ENCODE peak calls at places on chromosomes 2 and 18, in four cellular contexts. F is tibial nerve, D is kidney, L is body of pancreas. Y is an unnamed sample.

GRCh38 chr18:48943333-48943732 is 7.4 kb downstream of the SMAD7 start:
- DNase-seq in L (no peak), D (no peak), F (no peak), Y (no peak)

GRCh38 chr2:54052825-54053718 is 62.3 kb upstream of the ACYP2 start:
- DNase-seq in F (no peak), D (no peak), L (no peak), Y (no peak)

GRCh38 chr2:98140210-98140609 is 53.2 kb downstream of the VWA3B start:
- DNase-seq in D (no peak), L (no peak), F (no peak), Y (no peak)

GRCh38 chr2:238561230-238561629 is 134.5 kb downstream of the ASB1 start:
- DNase-seq in L (no peak), D (no peak), F (no peak), Y (peak)

GRCh38 chr18:62957885-62958472 is 242.6 kb downstream of the PHLPP1 start:
- DNase-seq in L (peak), D (no peak), F (peak), Y (no peak)

GRCh38 chr2:132489150-132489549 is 72.5 kb downstream of the GPR39 start:
- DNase-seq in D (peak), F (no peak), L (no peak), Y (no peak)

GRCh38 chr18:29560270-29560669 is 1383.3 kb upstream of the CDH2 start:
- DNase-seq in F (no peak), L (no peak), D (no peak), Y (no peak)

GRCh38 chr2:58064136-58064535 is 17.5 kb downstream of the VRK2 start:
- DNase-seq in L (no peak), D (no peak), F (no peak), Y (no peak)

GRCh38 chr2:160332318-160332717 is 132.2 kb upstream of the ITGB6 start:
- DNase-seq in D (no peak), L (no peak), F (no peak), Y (no peak)

GRCh38 chr2:226526731-226527130 is 272.9 kb downstream of the IRS1 start:
- DNase-seq in F (no peak), L (no peak), D (no peak), Y (no peak)
- TF ChIP-seq CTCF in F (no peak), L (no peak), D (no peak), Y (no peak)

GRCh38 chr2:120779781-120780283 is 44.2 kb downstream of the GLI2 start:
- DNase-seq in L (no peak), F (no peak), D (peak), Y (peak)
- TF ChIP-seq CTCF in L (no peak), F (no peak), D (no peak), Y (no peak)

DNA sequence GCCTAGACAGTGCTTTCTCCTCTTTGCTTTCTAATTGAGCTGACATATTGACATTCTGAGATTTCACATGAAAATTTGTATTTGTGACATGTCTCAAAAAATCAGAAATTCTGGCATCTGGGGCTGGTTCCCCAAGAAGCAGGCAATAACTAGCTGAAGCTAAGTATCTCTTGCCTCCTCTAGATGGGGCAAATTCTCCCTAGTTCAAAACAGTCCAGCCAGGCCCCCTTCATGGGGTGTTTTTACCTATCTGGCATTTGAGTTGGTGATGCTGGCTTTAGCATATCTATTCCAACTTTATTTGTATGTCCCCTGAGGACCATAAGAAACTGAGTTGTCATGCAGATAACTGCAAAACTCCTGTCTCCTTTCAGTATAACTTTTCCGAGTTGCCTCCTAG is 39.9 kb downstream of the ARHGAP15 start:
- DNase-seq in D (no peak), F (no peak), L (no peak), Y (no peak)
- TF ChIP-seq CTCF in D (no peak), F (no peak), L (no peak), Y (no peak)

GRCh38 chr2:47560107-47560819 is 157.3 kb downstream of the MSH2 start:
- DNase-seq in L (no peak), D (no peak), F (no peak), Y (no peak)

GRCh38 chr2:47561371-47561770 is 158.4 kb downstream of the MSH2 start:
- DNase-seq in F (no peak), L (no peak), D (no peak), Y (no peak)

GRCh38 chr2:47558116-47559078 is 155.4 kb downstream of the MSH2 start:
- DNase-seq in F (no peak), L (no peak), D (no peak), Y (no peak)

GRCh38 chr2:47561906-47562305 is 158.9 kb downstream of the MSH2 start:
- DNase-seq in D (no peak), F (no peak), L (no peak), Y (peak)

GRCh38 chr2:47559079-47559684 is 156.2 kb downstream of the MSH2 start:
- DNase-seq in F (no peak), D (no peak), L (no peak), Y (no peak)
- TF ChIP-seq CTCF in F (no peak), D (no peak), L (no peak), Y (no peak)

DNA sequence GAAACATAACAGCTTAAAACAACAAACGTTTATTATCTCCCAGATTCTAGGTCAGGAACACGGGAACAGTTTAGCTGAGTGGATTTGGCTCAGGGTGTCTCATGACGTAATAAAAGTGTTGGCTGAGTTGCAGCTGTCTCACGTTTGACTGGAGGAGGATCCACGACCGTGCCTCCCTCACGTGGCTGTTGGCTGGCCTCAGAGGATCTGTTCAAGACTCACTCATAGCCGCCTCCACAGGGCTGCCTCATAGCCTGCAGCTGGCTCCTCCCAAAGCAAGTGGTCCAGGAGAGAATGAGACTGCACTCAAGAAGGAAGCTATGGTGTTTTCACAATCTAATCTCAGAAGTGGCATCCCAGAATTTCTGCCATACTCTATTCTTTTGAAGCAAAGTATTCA is 167.1 kb downstream of the RPRM start:
- DNase-seq in D (no peak), L (no peak), F (no peak), Y (no peak)
- TF ChIP-seq CTCF in D (no peak), L (no peak), F (no peak), Y (no peak)

GRCh38 chr2:171530378-171530777 is 8.1 kb downstream of the CYBRD1 start:
- DNase-seq in F (no peak), L (no peak), D (no peak), Y (no peak)

GRCh38 chr2:171531836-171532450 is 9.7 kb downstream of the CYBRD1 start:
- DNase-seq in L (no peak), D (no peak), F (no peak), Y (no peak)

GRCh38 chr2:171529914-171530313 is 7.6 kb downstream of the CYBRD1 start:
- DNase-seq in L (no peak), D (no peak), F (no peak), Y (peak)

GRCh38 chr2:171531291-171531690 is 9.0 kb downstream of the CYBRD1 start:
- DNase-seq in F (peak), L (no peak), D (no peak), Y (no peak)
- TF ChIP-seq CTCF in F (no peak), L (no peak), D (no peak), Y (no peak)

GRCh38 chr2:47195149-47195548 is 40.0 kb upstream of the STPG4 start:
- DNase-seq in D (no peak), F (no peak), L (no peak), Y (no peak)
- TF ChIP-seq CTCF in D (no peak), F (no peak), L (no peak), Y (peak)

DNA sequence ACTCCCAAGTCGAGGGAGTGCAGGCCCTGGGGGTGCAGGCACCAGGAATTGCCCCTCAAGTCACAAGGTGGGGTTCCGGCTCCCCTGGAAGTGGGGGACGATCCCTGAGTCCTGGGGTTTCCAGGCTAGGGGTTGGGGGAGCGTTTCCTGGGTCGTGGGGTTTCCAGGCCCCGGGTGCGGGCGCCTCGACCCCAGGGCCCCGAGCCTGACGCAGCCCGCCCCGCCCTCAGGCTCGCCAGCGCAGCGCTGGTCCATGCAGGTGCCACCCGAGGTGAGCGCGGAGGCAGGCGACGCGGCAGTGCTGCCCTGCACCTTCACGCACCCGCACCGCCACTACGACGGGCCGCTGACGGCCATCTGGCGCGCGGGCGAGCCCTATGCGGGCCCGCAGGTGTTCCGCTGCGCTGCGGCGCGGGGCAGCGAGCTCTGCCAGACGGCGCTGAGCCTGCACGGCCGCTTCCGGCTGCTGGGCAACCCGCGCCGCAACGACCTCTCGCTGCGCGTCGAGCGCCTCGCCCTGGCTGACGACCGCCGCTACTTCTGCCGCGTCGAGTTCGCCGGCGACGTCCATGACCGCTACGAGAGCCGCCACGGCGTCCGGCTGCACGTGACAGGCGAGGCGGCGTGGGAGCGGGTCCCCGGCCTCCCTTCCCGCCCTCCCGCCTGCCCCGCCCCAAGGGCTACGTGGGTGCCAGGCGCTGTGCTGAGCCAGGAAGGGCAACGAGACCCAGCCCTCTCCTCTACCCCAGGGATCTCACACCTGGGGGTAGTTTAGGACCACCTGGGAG is 12.0 kb downstream of the SIGLEC15 start:
- DNase-seq in F (no peak), D (peak), L (peak), Y (peak)
- TF ChIP-seq CTCF in F (no peak), D (peak), L (peak), Y (no peak)

GRCh38 chr2:154689158-154689557 is 9.3 kb upstream of the KCNJ3 start:
- DNase-seq in D (no peak), L (no peak), F (no peak), Y (no peak)

GRCh38 chr2:154681741-154682140 is 16.8 kb upstream of the KCNJ3 start:
- DNase-seq in D (no peak), F (no peak), L (no peak), Y (no peak)

GRCh38 chr2:154688373-154688772 is 10.1 kb upstream of the KCNJ3 start:
- DNase-seq in L (no peak), D (no peak), F (no peak), Y (no peak)

GRCh38 chr2:154686162-154686561 is 12.3 kb upstream of the KCNJ3 start:
- DNase-seq in L (no peak), F (no peak), D (no peak), Y (no peak)
- TF ChIP-seq CTCF in L (no peak), F (no peak), D (no peak), Y (no peak)

Y was measured in PC-9.